ENCODE peak calls at places on chromosomes 4 and X, in four cellular contexts. H is heart right ventricle, S is left lung, M is neural progenitor cell. B is an unnamed sample.
A peak's percentile ranks its signal among the peaks of the same experiment; 100 is the strongest.

GRCh38 chrX:7088968-7089615 is 58.4 kb upstream of the STS start:
- DNase-seq in H (no peak), S (no peak), M (peak; percentile 26), B (no peak)

GRCh38 chrX:102659790-102660757 is 8.8 kb downstream of the GPRASP1 start:
- DNase-seq in H (peak; percentile 86), S (peak; percentile 93), M (peak; percentile 80), B (peak; percentile 91)

GRCh38 chr4:60216752-60217151 is 983.4 kb upstream of the ADGRL3 start:
- DNase-seq in H (no peak), S (no peak), M (no peak), B (no peak)

GRCh38 chrX:150568320-150569154 is at the start of gene MTM1:
- DNase-seq in H (peak; percentile 94), S (peak; percentile 96), M (peak; percentile 97), B (peak; percentile 97)

GRCh38 chrX:103586314-103586646 is 965 bp downstream of the TCEAL4 start:
- DNase-seq in H (no peak), S (peak; percentile 20), M (no peak), B (peak; percentile 62)

GRCh38 chrX:10597871-10598270 is 22.5 kb downstream of the MID1 start:
- DNase-seq in H (no peak), S (no peak), M (peak; percentile 39), B (no peak)

GRCh38 chrX:41352329-41352801 is 18.4 kb downstream of the DDX3X start:
- DNase-seq in H (no peak), S (no peak), M (no peak), B (no peak)

GRCh38 chrX:109409181-109409580 is 72.7 kb downstream of the GUCY2F start:
- DNase-seq in H (no peak), S (no peak), M (no peak), B (no peak)

GRCh38 chr4:116913451-116913850 is 171.9 kb downstream of the TRAM1L1 start:
- DNase-seq in H (no peak), S (no peak), M (no peak), B (no peak)

GRCh38 chr4:56657818-56658217 is 23.3 kb downstream of the HOPX start:
- DNase-seq in H (no peak), S (no peak), M (no peak), B (no peak)

GRCh38 chrX:47380268-47380667 is 9.9 kb downstream of the ZNF157 start:
- DNase-seq in H (peak; percentile 6), S (no peak), M (no peak), B (no peak)

GRCh38 chr4:36215627-36216026 is 28.7 kb downstream of the ARAP2 start:
- DNase-seq in H (no peak), S (no peak), M (no peak), B (no peak)

GRCh38 chr4:11724731-11725130 is 296.0 kb upstream of the HS3ST1 start:
- DNase-seq in H (no peak), S (no peak), M (no peak), B (no peak)

GRCh38 chrX:135543924-135544323 is 23.5 kb downstream of the INTS6L start:
- DNase-seq in H (no peak), S (no peak), M (peak; percentile 13), B (no peak)

GRCh38 chr4:184684491-184685189 is 35.1 kb downstream of the PRIMPOL start:
- DNase-seq in H (no peak), S (no peak), M (no peak), B (no peak)

GRCh38 chr4:139210486-139210885 is 33.5 kb upstream of the ELF2 start:
- DNase-seq in H (no peak), S (no peak), M (no peak), B (no peak)

GRCh38 chrX:22666441-22666840 is 333.3 kb upstream of the DDX53 start:
- DNase-seq in H (peak; percentile 8), S (no peak), M (peak; percentile 29), B (no peak)

GRCh38 chr4:25585901-25586523 is 69.6 kb upstream of the SLC34A2 start:
- DNase-seq in H (no peak), S (no peak), M (peak; percentile 92), B (no peak)

GRCh38 chr4:168882650-168883233 is 127.3 kb downstream of the CBR4 start:
- DNase-seq in H (no peak), S (no peak), M (no peak), B (no peak)

GRCh38 chrX:29254515-29254914 is 667.3 kb downstream of the IL1RAPL1 start:
- DNase-seq in H (no peak), S (no peak), M (no peak), B (no peak)

GRCh38 chr4:16685536-16685935 is 212.9 kb downstream of the LDB2 start:
- DNase-seq in H (no peak), S (no peak), M (no peak), B (no peak)

GRCh38 chrX:42531431-42531830 is 246.5 kb downstream of the PPP1R2C start:
- DNase-seq in H (no peak), S (no peak), M (no peak), B (no peak)

GRCh38 chrX:66674506-66674905 is 35.6 kb upstream of the EDA2R start:
- DNase-seq in H (no peak), S (no peak), M (no peak), B (no peak)

GRCh38 chr4:91362125-91362524 is 941.6 kb upstream of the GRID2 start:
- DNase-seq in H (no peak), S (no peak), M (no peak), B (no peak)

GRCh38 chrX:74061879-74062278 is 242.1 kb upstream of the ZCCHC13 start:
- DNase-seq in H (no peak), S (no peak), M (no peak), B (no peak)

GRCh38 chrX:114584434-114584943 is 603 bp downstream of the HTR2C start:
- DNase-seq in H (no peak), S (peak; percentile 54), M (peak; percentile 79), B (no peak)

GRCh38 chr4:48017108-48017527 is 546 bp downstream of the NIPAL1 start:
- DNase-seq in H (peak; percentile 22), S (peak; percentile 83), M (peak; percentile 61), B (peak; percentile 78)

GRCh38 chr4:85452073-85452764 is 22.7 kb upstream of the ARHGAP24 start:
- DNase-seq in H (no peak), S (no peak), M (no peak), B (no peak)

GRCh38 chr4:113561092-113561491 is 200.4 kb downstream of the CAMK2D start:
- DNase-seq in H (no peak), S (no peak), M (no peak), B (no peak)

GRCh38 chr4:20313237-20314030 is 61.7 kb downstream of the SLIT2 start:
- DNase-seq in H (no peak), S (peak; percentile 53), M (peak; percentile 74), B (no peak)

GRCh38 chr4:159685406-159686092 is 582.7 kb downstream of the RAPGEF2 start:
- DNase-seq in H (no peak), S (no peak), M (peak; percentile 16), B (no peak)

GRCh38 chrX:78625292-78625909 is 33.7 kb downstream of the RTL3 start:
- DNase-seq in H (no peak), S (no peak), M (no peak), B (no peak)

GRCh38 chr4:41360214-41360910 is 103.6 kb downstream of the UCHL1 start:
- DNase-seq in H (peak; percentile 81), S (peak; percentile 91), M (peak; percentile 92), B (peak; percentile 91)

GRCh38 chrX:47564438-47565085 is 3.6 kb downstream of the ARAF start:
- DNase-seq in H (no peak), S (no peak), M (no peak), B (no peak)

GRCh38 chr4:184514121-184514988 is 40.0 kb upstream of the IRF2 start:
- DNase-seq in H (peak; percentile 33), S (peak; percentile 88), M (peak; percentile 59), B (peak; percentile 70)

GRCh38 chr4:127905029-127905428 is 24.3 kb downstream of the PLK4 start:
- DNase-seq in H (no peak), S (no peak), M (no peak), B (no peak)

GRCh38 chr4:92234393-92235176 is 69.2 kb upstream of the GRID2 start:
- DNase-seq in H (no peak), S (no peak), M (no peak), B (no peak)

DNA sequence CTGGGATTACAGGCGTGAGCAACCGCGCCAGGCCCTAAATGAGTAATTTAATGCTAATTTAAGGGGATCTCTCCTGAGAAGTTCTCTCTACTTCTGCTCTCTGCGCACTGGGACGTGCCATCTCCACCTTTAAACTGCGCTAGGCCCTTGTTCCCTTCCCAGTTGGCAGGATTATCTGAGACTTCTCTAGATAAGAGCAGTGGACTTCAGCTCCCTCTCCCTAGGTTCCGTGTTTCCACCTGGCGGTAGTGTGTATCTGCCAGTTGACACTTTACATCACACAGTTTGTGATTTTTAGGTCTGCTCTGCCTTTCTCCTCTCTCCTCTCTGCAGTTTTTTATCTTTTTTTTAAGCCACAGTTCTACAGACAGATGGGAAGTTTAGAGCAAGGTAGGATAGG is 40.2 kb downstream of the ARHGAP10 start:
- DNase-seq in H (no peak), S (no peak), M (no peak), B (no peak)
- H3K27ac ChIP-seq in H (peak overlapping the region; percentile 85), S (no peak overlapping the region), M (no peak overlapping the region), B (no peak overlapping the region)

GRCh38 chrX:19758536-19758935 is 128.9 kb downstream of the SH3KBP1 start:
- DNase-seq in H (no peak), S (no peak), M (no peak), B (no peak)
- H3K4me1 ChIP-seq in H (peaks cover 12% of the 10 kb centered on the region), S (peaks cover 18% of the 10 kb centered on the region), M (no peaks in the 10 kb centered on the region), B (peaks cover 4% of the 10 kb centered on the region)

DNA sequence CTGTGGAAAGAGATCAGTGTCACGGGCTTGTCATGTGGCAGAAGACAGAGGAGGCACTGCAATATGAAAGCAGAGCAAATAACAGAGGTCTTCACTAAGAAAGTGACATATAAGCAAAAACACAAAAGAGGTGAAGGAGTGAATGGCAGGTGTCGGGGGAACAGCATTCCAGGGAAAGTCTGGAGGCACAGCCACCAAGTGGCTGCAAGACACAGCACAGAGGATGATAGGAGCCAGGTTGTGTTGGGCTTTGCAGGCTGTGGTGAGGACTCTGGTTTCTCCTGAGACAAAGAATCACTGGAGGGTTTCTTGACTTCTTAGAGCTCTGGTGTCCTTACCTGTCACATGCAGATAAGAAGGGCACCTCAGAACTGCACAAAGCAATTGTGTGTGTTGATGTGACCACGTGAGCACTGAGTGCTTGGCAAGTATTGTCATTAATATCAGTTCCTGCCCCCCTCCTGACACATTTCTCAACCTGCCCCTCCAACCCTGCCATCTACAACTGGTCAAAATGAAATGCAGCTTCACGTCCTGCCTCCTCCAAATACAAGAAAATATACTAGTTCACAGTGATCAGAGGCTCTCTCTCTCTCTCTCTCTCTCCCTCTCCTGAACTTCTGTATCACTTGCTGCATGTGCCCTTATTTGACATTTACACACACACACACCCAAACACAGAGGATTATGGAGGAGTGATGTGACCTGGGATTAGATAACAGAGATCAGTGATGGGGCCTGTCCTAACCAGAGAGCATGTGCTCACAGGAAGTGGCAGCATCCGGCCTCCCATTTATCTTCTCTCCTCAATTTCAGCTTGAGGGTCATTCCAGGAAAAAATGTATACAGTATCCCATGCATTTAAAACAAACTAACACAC is 143.2 kb downstream of the TSPAN5 start:
- DNase-seq in H (no peak), S (no peak), M (peak; percentile 18), B (no peak)
- H3K27ac ChIP-seq in H (no peak overlapping the region), S (no peak overlapping the region), M (no peak overlapping the region), B (no peak overlapping the region)

GRCh38 chr4:71292228-71292627 is 46.6 kb upstream of the SLC4A4 start:
- DNase-seq in H (no peak), S (no peak), M (no peak), B (no peak)

GRCh38 chr4:71290481-71290880 is 48.3 kb upstream of the SLC4A4 start:
- DNase-seq in H (no peak), S (no peak), M (no peak), B (no peak)

GRCh38 chr4:71293705-71294104 is 45.1 kb upstream of the SLC4A4 start:
- DNase-seq in H (no peak), S (no peak), M (no peak), B (no peak)

GRCh38 chr4:71296945-71297344 is 41.9 kb upstream of the SLC4A4 start:
- DNase-seq in H (no peak), S (no peak), M (no peak), B (no peak)

GRCh38 chr4:71294301-71294700 is 44.5 kb upstream of the SLC4A4 start:
- DNase-seq in H (no peak), S (no peak), M (no peak), B (no peak)
- H3K4me1 ChIP-seq in H (peaks cover 9% of the 10 kb centered on the region), S (no peaks in the 10 kb centered on the region), M (no peaks in the 10 kb centered on the region), B (no peaks in the 10 kb centered on the region)

B was measured in upper lobe of right lung.